ENCODE peak calls at places on chromosomes 5 and 9, in ten cellular contexts. One of them, this sample, is unnamed.

GRCh38 chr9:106953166-106953565 is 90.2 kb downstream of the ZNF462 start:
- DNase-seq in A549: peak; percentile 50
- DNase-seq in RPMI7951: peak; percentile 45
- DNase-seq in fibroblast of the conjunctiva: no peak
- DNase-seq in iPS DF 19.7: no peak
- DNase-seq in transverse colon: no peak
- DNase-seq in ovary: no peak
- DNase-seq in H4: no peak
- DNase-seq in mucosa of gallbladder: no peak
- DNase-seq in left colon: no peak
- DNase-seq in this sample: no peak

GRCh38 chr5:59299006-59299405 is 594.5 kb downstream of the PDE4D start:
- DNase-seq in mucosa of gallbladder: no peak
- DNase-seq in fibroblast of the conjunctiva: no peak
- DNase-seq in ovary: no peak
- DNase-seq in transverse colon: no peak
- DNase-seq in iPS DF 19.7: no peak
- DNase-seq in H4: peak; percentile 29
- DNase-seq in left colon: no peak
- DNase-seq in A549: no peak
- DNase-seq in RPMI7951: peak; percentile 39
- DNase-seq in this sample: no peak

GRCh38 chr5:105501315-105501714 is 1938.7 kb upstream of the NUDT12 start:
- DNase-seq in fibroblast of the conjunctiva: no peak
- DNase-seq in ovary: no peak
- DNase-seq in RPMI7951: no peak
- DNase-seq in transverse colon: no peak
- DNase-seq in iPS DF 19.7: no peak
- DNase-seq in left colon: no peak
- DNase-seq in mucosa of gallbladder: no peak
- DNase-seq in H4: no peak
- DNase-seq in A549: no peak
- DNase-seq in this sample: no peak

GRCh38 chr5:192970-193831 is 1.9 kb downstream of the LRRC14B start:
- DNase-seq in left colon: no peak
- DNase-seq in H4: no peak
- DNase-seq in ovary: peak; percentile 28
- DNase-seq in RPMI7951: no peak
- DNase-seq in iPS DF 19.7: no peak
- DNase-seq in mucosa of gallbladder: no peak
- DNase-seq in transverse colon: no peak
- DNase-seq in A549: no peak
- DNase-seq in fibroblast of the conjunctiva: no peak
- DNase-seq in this sample: no peak

GRCh38 chr5:56264417-56265025 is 31.4 kb upstream of the ANKRD55 start:
- DNase-seq in mucosa of gallbladder: peak; percentile 25
- DNase-seq in left colon: no peak
- DNase-seq in A549: peak; percentile 71
- DNase-seq in iPS DF 19.7: peak; percentile 72
- DNase-seq in fibroblast of the conjunctiva: peak; percentile 28
- DNase-seq in H4: peak; percentile 66
- DNase-seq in transverse colon: no peak
- DNase-seq in RPMI7951: peak; percentile 68
- DNase-seq in ovary: no peak
- DNase-seq in this sample: no peak

GRCh38 chr9:114560956-114561355 is 26.6 kb upstream of the ATP6V1G1 start:
- DNase-seq in mucosa of gallbladder: no peak
- DNase-seq in transverse colon: no peak
- DNase-seq in A549: no peak
- DNase-seq in fibroblast of the conjunctiva: no peak
- DNase-seq in RPMI7951: peak; percentile 37
- DNase-seq in ovary: no peak
- DNase-seq in H4: no peak
- DNase-seq in iPS DF 19.7: no peak
- DNase-seq in left colon: no peak
- DNase-seq in this sample: no peak

GRCh38 chr9:87504938-87505337 is 7.3 kb downstream of the DAPK1 start:
- DNase-seq in mucosa of gallbladder: no peak
- DNase-seq in ovary: no peak
- DNase-seq in A549: no peak
- DNase-seq in fibroblast of the conjunctiva: no peak
- DNase-seq in left colon: no peak
- DNase-seq in iPS DF 19.7: no peak
- DNase-seq in transverse colon: no peak
- DNase-seq in RPMI7951: no peak
- DNase-seq in H4: no peak
- DNase-seq in this sample: no peak

GRCh38 chr9:134316444-134317160 is 9.7 kb upstream of the RXRA start:
- DNase-seq in fibroblast of the conjunctiva: no peak
- DNase-seq in iPS DF 19.7: no peak
- DNase-seq in left colon: no peak
- DNase-seq in H4: no peak
- DNase-seq in mucosa of gallbladder: no peak
- DNase-seq in A549: no peak
- DNase-seq in RPMI7951: no peak
- DNase-seq in ovary: peak; percentile 71
- DNase-seq in transverse colon: no peak
- DNase-seq in this sample: no peak

GRCh38 chr5:31433229-31433628 is 98.7 kb downstream of the DROSHA start:
- DNase-seq in left colon: no peak
- DNase-seq in RPMI7951: no peak
- DNase-seq in iPS DF 19.7: no peak
- DNase-seq in mucosa of gallbladder: no peak
- DNase-seq in transverse colon: no peak
- DNase-seq in fibroblast of the conjunctiva: no peak
- DNase-seq in A549: no peak
- DNase-seq in ovary: no peak
- DNase-seq in H4: no peak
- DNase-seq in this sample: no peak

GRCh38 chr5:98933446-98934072 is 4.8 kb upstream of the CHD1 start:
- DNase-seq in H4: no peak
- DNase-seq in left colon: no peak
- DNase-seq in fibroblast of the conjunctiva: no peak
- DNase-seq in mucosa of gallbladder: no peak
- DNase-seq in transverse colon: no peak
- DNase-seq in A549: no peak
- DNase-seq in RPMI7951: no peak
- DNase-seq in ovary: no peak
- DNase-seq in iPS DF 19.7: no peak
- DNase-seq in this sample: no peak

This sample was measured in right lobe of liver.